ENCODE peak calls at places on chromosomes 12 and 14, in six cellular contexts. One of them, this sample, is unnamed. For H3F3A, the result is how much of the 10 kb centered on the place peaks cover.

GRCh38 chr12:79688376-79689040 is 2.3 kb downstream of the PAWR start:
- DNase-seq in GM23248: peak
- DNase-seq in PC-3: no peak
- DNase-seq in GM23338: no peak
- DNase-seq in neural progenitor cell: no peak
- DNase-seq in PC-9: no peak
- DNase-seq in this sample: peak

GRCh38 chr14:64808449-64808848 is 71.3 kb downstream of the SPTB start:
- DNase-seq in GM23248: no peak
- DNase-seq in PC-3: no peak
- DNase-seq in GM23338: no peak
- DNase-seq in neural progenitor cell: no peak
- DNase-seq in PC-9: no peak
- DNase-seq in this sample: no peak

GRCh38 chr12:108505121-108505520 is 10.0 kb upstream of the FICD start:
- DNase-seq in GM23248: no peak
- DNase-seq in PC-3: no peak
- DNase-seq in GM23338: no peak
- DNase-seq in neural progenitor cell: no peak
- DNase-seq in PC-9: no peak
- DNase-seq in this sample: no peak

GRCh38 chr14:33210304-33210703 is 271.6 kb downstream of the NPAS3 start:
- DNase-seq in GM23248: peak
- DNase-seq in PC-3: peak
- DNase-seq in GM23338: peak
- DNase-seq in neural progenitor cell: peak
- DNase-seq in PC-9: peak
- DNase-seq in this sample: peak

GRCh38 chr14:63204407-63205280 is at the start of gene RHOJ:
- DNase-seq in GM23248: peak
- DNase-seq in PC-3: no peak
- DNase-seq in GM23338: peak
- DNase-seq in neural progenitor cell: peak
- DNase-seq in PC-9: no peak
- DNase-seq in this sample: no peak

GRCh38 chr12:49131973-49132461 is 822 bp upstream of the TUBA1B start:
- DNase-seq in GM23248: peak
- DNase-seq in PC-3: peak
- DNase-seq in GM23338: no peak
- DNase-seq in neural progenitor cell: no peak
- DNase-seq in PC-9: no peak
- DNase-seq in this sample: peak

GRCh38 chr12:52358575-52359350 is 8.5 kb downstream of the KRT85 start:
- DNase-seq in GM23248: no peak
- DNase-seq in PC-3: peak
- DNase-seq in GM23338: no peak
- DNase-seq in neural progenitor cell: no peak
- DNase-seq in PC-9: no peak
- DNase-seq in this sample: peak

GRCh38 chr14:72558721-72559120 is 335.2 kb downstream of the DPF3 start:
- DNase-seq in GM23248: peak
- DNase-seq in PC-3: peak
- DNase-seq in GM23338: no peak
- DNase-seq in neural progenitor cell: no peak
- DNase-seq in PC-9: no peak
- DNase-seq in this sample: no peak

GRCh38 chr14:66701813-66702212 is 193.9 kb downstream of the GPHN start:
- DNase-seq in GM23248: no peak
- DNase-seq in PC-3: no peak
- DNase-seq in GM23338: no peak
- DNase-seq in neural progenitor cell: no peak
- DNase-seq in PC-9: no peak
- DNase-seq in this sample: no peak

GRCh38 chr14:55051165-55051425 is 352 bp upstream of the MAPK1IP1L start:
- DNase-seq in GM23248: no peak
- DNase-seq in PC-3: no peak
- DNase-seq in GM23338: no peak
- DNase-seq in neural progenitor cell: no peak
- DNase-seq in PC-9: no peak
- DNase-seq in this sample: no peak

GRCh38 chr12:117361312-117361670 is at the start of gene NOS1:
- DNase-seq in GM23248: no peak
- DNase-seq in PC-3: no peak
- DNase-seq in GM23338: peak
- DNase-seq in neural progenitor cell: peak
- DNase-seq in PC-9: no peak
- DNase-seq in this sample: no peak
- TF ChIP-seq EZH2 in GM23248: peak
- TF ChIP-seq EZH2 in PC-3: no peak
- TF ChIP-seq EZH2 in GM23338: peak
- TF ChIP-seq EZH2 in neural progenitor cell: peak
- TF ChIP-seq EZH2 in PC-9: no peak
- TF ChIP-seq EZH2 in this sample: no peak

DNA sequence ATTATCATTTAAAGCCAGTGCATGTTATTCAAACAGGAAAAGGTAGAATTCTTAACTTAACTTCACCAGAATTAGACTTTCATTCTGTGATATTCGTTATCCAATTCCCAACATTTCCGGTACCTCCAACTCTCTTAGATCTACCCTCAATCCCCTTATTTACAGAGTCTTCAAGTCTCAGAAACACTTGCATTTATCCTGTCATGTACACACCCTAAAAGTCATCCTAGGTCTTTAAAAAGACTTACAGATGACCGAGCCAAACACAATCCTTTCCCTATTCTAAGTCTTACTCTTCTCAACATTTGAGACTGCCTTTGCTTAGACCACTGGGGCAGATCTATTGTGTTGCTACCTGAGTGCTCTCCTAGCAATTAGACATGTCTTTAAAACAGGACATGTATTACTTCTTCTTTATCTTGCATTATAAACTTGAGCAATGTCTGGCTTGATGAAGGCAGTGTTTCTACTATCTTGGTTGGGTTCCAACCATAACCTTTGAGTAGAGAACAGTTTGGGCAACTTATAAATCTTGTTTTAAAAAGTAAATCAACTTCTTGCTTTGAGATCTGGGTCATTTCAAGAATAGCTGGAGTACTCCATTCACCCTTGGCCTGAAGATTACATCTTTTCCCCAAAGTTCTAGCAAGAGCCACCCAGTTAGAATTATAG is 140.6 kb upstream of the PLEKHG7 start:
- DNase-seq in GM23248: no peak
- DNase-seq in PC-3: no peak
- DNase-seq in GM23338: no peak
- DNase-seq in neural progenitor cell: no peak
- DNase-seq in PC-9: no peak
- DNase-seq in this sample: no peak
- H3K27ac ChIP-seq in GM23248: no peak
- H3K27ac ChIP-seq in PC-3: no peak
- H3K27ac ChIP-seq in GM23338: no peak
- H3K27ac ChIP-seq in neural progenitor cell: no peak
- H3K27ac ChIP-seq in PC-9: no peak
- H3K27ac ChIP-seq in this sample: no peak

DNA sequence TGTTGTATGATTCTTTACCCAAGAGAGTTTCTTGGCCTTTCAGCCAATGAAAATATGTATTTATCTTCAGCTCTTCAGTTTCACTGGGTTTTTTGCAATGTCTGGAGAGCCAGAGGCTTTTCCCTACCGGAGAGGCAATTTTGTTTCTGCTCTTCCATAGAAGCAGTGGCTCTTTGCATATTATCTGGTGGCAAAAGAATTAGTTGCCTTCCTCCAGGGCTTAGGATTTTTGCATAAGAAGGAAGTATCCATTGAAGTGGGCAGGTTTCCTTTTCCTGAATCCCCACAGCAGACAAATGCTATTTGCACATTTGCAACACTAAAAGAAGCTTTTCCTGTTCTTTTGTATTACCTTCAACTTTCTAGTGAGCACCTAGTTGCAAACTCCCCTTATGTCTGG is 75.2 kb downstream of the NTS start:
- DNase-seq in GM23248: no peak
- DNase-seq in PC-3: no peak
- DNase-seq in GM23338: peak
- DNase-seq in neural progenitor cell: peak
- DNase-seq in PC-9: no peak
- DNase-seq in this sample: no peak
- H3F3A ChIP-seq in GM23248: under half
- H3F3A ChIP-seq in PC-3: under half
- H3F3A ChIP-seq in GM23338: under half
- H3F3A ChIP-seq in neural progenitor cell: under half
- H3F3A ChIP-seq in PC-9: under half
- H3F3A ChIP-seq in this sample: under half

GRCh38 chr12:85266391-85266790 is 13.6 kb upstream of the ALX1 start:
- DNase-seq in GM23248: no peak
- DNase-seq in PC-3: no peak
- DNase-seq in GM23338: no peak
- DNase-seq in neural progenitor cell: no peak
- DNase-seq in PC-9: no peak
- DNase-seq in this sample: no peak
- TF ChIP-seq EZH2 in GM23248: no peak
- TF ChIP-seq EZH2 in PC-3: no peak
- TF ChIP-seq EZH2 in GM23338: no peak
- TF ChIP-seq EZH2 in neural progenitor cell: no peak
- TF ChIP-seq EZH2 in PC-9: no peak
- TF ChIP-seq EZH2 in this sample: no peak